ENCODE peak calls at places on chromosome 21, in five cellular contexts. M, Q, K, L and G are unnamed samples.

GRCh38 chr21:25329227-25329626 is 278.1 kb downstream of the MRPL39 start:
- DNase-seq in Q (no peak), M (no peak), L (no peak), K (peak), G (no peak)

GRCh38 chr21:39961251-39961650 is 94.0 kb downstream of the PCP4 start:
- DNase-seq in Q (no peak), K (peak), M (no peak), L (no peak), G (no peak)

GRCh38 chr21:15604424-15604823 is 125.4 kb upstream of the USP25 start:
- DNase-seq in K (peak), L (no peak), M (no peak), Q (no peak), G (no peak)

GRCh38 chr21:32545948-32546441 is 39.3 kb downstream of the TCP10L start:
- DNase-seq in Q (no peak), M (no peak), L (no peak), K (peak), G (no peak)

GRCh38 chr21:38830667-38831525 is 25.2 kb downstream of the ETS2 start:
- DNase-seq in L (no peak), M (no peak), K (no peak), Q (no peak), G (no peak)

GRCh38 chr21:25191141-25191540 is 416.1 kb downstream of the MRPL39 start:
- DNase-seq in Q (no peak), L (no peak), K (no peak), M (no peak), G (no peak)

GRCh38 chr21:33394260-33394659 is 9.0 kb upstream of the IFNGR2 start:
- DNase-seq in M (no peak), K (no peak), Q (peak), L (no peak), G (no peak)

GRCh38 chr21:37074546-37074945 is 1.5 kb downstream of the TTC3 start:
- DNase-seq in L (no peak), M (no peak), K (no peak), Q (no peak), G (no peak)

GRCh38 chr21:43269461-43269860 is 100.7 kb downstream of the CRYAA start:
- DNase-seq in K (no peak), Q (no peak), L (no peak), M (no peak), G (no peak)

GRCh38 chr21:27423906-27424595 is 457.2 kb upstream of the ADAMTS5 start:
- DNase-seq in M (peak), K (peak), L (no peak), Q (no peak), G (no peak)

GRCh38 chr21:38802050-38803026 is 3.4 kb upstream of the ETS2 start:
- DNase-seq in Q (no peak), M (peak), L (no peak), K (no peak), G (no peak)

GRCh38 chr21:33299181-33299752 is 25.5 kb upstream of the IFNAR1 start:
- DNase-seq in K (no peak), Q (no peak), M (no peak), L (no peak), G (no peak)

GRCh38 chr21:46662367-46662654 is 26.8 kb downstream of the PRMT2 start:
- DNase-seq in M (no peak), L (no peak), Q (no peak), K (no peak), G (no peak)

GRCh38 chr21:46662765-46663500 is 27.5 kb downstream of the PRMT2 start:
- DNase-seq in Q (no peak), L (no peak), M (no peak), K (no peak), G (no peak)

GRCh38 chr21:46660505-46660904 is 25.0 kb downstream of the PRMT2 start:
- DNase-seq in Q (no peak), K (no peak), L (no peak), M (no peak), G (no peak)

GRCh38 chr21:46661627-46662366 is 26.3 kb downstream of the PRMT2 start:
- DNase-seq in M (no peak), L (no peak), Q (no peak), K (no peak), G (no peak)

DNA sequence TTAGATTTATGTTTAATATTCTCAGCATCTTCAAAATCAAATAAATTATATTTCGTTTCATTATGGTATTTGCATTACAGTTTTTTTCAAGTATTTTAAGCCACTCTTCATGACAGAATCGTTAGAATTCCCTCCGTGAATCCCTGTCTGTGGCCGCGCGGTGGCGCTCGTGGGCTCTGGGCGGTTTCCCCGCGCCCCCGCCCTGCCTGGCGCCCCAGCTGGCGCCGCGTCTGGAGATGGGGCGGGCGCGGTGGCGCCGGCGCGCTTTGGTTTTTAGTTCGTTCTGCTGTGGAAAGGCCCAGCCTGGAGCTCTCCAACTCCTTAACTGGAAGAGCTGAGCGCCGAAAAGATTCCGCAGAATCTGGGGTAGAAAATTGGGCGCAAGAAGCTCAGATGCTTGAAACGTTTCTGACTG is 25.7 kb downstream of the PRMT2 start:
- DNase-seq in K (peak), M (peak), Q (peak), L (peak), G (no peak)
- TF ChIP-seq CTCF in K (peak), M (peak), Q (peak), L (peak), G (peak)

DNA sequence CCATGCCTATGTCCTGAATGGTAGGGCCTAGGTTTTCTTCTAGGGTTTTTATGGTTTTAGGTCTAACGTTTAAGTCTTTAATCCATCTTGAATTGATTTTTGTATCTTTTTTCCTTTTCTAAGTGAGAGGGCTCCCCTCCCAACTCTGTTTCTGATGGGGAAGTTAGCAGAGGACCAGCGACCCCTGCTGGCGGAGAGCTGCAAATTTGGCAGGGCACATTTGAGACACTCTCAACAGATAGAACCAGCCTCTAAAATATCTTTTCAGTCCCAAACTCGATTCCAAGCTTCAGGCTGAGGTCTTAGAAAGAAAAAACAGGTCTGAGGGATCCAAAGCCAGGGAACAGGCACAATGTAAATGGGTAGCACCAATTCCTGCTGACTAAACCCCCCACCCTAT is 32.5 kb downstream of the LRRC3 start:
- DNase-seq in L (no peak), M (peak), K (peak), Q (no peak), G (no peak)
- TF ChIP-seq CTCF in L (no peak), M (peak), K (peak), Q (peak), G (no peak)

DNA sequence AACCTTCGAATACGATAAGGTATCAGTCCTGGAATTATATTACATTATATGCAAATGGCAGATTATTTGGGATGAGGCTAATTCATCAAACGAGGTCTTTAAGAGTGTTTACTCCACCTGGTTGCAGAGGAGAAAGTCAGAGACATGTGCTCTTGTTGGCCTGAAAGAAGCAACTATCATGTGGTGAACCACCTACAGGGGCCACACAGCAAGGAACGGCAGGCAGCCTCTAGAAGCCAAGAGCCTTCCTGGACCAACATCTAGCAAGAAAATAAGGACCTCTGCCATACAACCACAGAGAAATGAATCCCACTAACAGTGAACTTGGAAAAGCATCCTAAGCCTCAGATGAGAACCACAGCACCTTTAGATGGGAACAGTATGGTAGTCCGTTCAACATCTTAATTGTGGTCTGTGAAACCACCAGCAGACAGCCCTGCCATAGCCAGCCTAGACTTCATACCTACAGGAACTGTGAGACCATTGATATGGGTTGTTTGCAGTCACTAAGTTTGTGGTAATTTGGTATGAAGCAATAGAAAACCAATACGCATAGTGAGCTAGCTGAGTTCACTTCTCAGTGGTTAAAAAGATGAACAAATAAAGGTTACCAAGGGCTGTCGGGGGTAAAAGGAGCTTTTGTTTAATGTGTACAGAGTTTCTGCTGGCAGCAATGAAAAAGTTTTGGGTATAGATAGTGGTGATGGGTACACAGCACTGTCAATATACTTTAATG is 345.7 kb upstream of the RUNX1 start:
- DNase-seq in M (no peak), Q (no peak), K (peak), L (no peak), G (no peak)
- TF ChIP-seq CTCF in M (no peak), Q (no peak), K (no peak), L (no peak), G (no peak)

GRCh38 chr21:31509108-31510017 is 150.1 kb upstream of the SOD1 start:
- DNase-seq in L (no peak), M (peak), K (peak), Q (no peak), G (no peak)
- TF ChIP-seq CTCF in L (no peak), M (peak), K (peak), Q (no peak), G (no peak)

DNA sequence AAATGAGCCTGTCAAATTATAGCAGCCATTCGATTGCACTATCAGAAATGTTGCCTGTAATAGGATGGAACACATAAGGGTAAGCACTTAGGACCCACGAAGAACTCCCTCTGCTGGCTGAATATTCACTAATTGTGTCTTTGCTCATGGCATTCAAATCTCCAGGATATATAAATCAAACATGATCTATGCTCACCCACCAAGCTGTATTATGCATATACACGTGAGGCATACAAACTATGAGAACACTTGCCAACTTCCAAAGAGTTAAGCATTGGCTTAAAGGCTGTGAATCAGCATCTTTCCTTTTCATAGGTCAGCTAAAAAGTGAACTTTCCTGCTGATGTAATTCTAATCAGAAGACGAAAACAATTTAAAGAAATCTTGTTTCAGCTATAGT is 34.5 kb downstream of the TMPRSS15 start:
- DNase-seq in Q (no peak), M (peak), L (no peak), K (peak), G (no peak)
- TF ChIP-seq CTCF in Q (peak), M (peak), L (no peak), K (peak), G (no peak)

GRCh38 chr21:21367583-21367982 is 369.4 kb downstream of the NCAM2 start:
- DNase-seq in M (no peak), L (no peak), K (no peak), Q (no peak), G (no peak)
- TF ChIP-seq CTCF in M (no peak), L (no peak), K (no peak), Q (no peak), G (no peak)

GRCh38 chr21:41219498-41220207 is 51.7 kb downstream of the BACE2 start:
- DNase-seq in M (no peak), K (no peak), Q (no peak), L (no peak), G (no peak)
- TF ChIP-seq CTCF in M (no peak), K (no peak), Q (no peak), L (no peak), G (no peak)

GRCh38 chr21:28742527-28742926 is 250.2 kb downstream of the LTN1 start:
- DNase-seq in M (no peak), Q (no peak), L (no peak), K (peak), G (no peak)
- TF ChIP-seq CTCF in M (peak), Q (peak), L (no peak), K (no peak), G (no peak)